ENCODE peak calls at places on chromosomes 5 and 9, in six cellular contexts. One of them, this sample, is unnamed.

GRCh38 chr9:99092643-99093491 is 12.0 kb upstream of the TGFBR1 start:
- DNase-seq in hepatic stellate cell: no peak
- DNase-seq in smooth muscle cell of the brain vasculature: no peak
- DNase-seq in prostate gland: no peak
- DNase-seq in activated CD4-positive, alpha-beta memory T cell treated with anti-CD3 and anti-CD28 coated beads, Interleukin-2, amount 10 ng/mL, durations not matched to agents 7 days and 5 days: peak
- DNase-seq in activated CD4-positive, alpha-beta T cell treated with anti-CD3 and anti-CD28 coated beads for 48 hours: peak
- DNase-seq in this sample: no peak

GRCh38 chr5:29614202-29614601 is 1579.3 kb upstream of the CDH6 start:
- DNase-seq in hepatic stellate cell: no peak
- DNase-seq in smooth muscle cell of the brain vasculature: no peak
- DNase-seq in prostate gland: no peak
- DNase-seq in activated CD4-positive, alpha-beta memory T cell treated with anti-CD3 and anti-CD28 coated beads, Interleukin-2, amount 10 ng/mL, durations not matched to agents 7 days and 5 days: no peak
- DNase-seq in activated CD4-positive, alpha-beta T cell treated with anti-CD3 and anti-CD28 coated beads for 48 hours: no peak
- DNase-seq in this sample: no peak

GRCh38 chr9:19641046-19641445 is 147.8 kb downstream of the SLC24A2 start:
- DNase-seq in hepatic stellate cell: no peak
- DNase-seq in smooth muscle cell of the brain vasculature: no peak
- DNase-seq in prostate gland: no peak
- DNase-seq in activated CD4-positive, alpha-beta memory T cell treated with anti-CD3 and anti-CD28 coated beads, Interleukin-2, amount 10 ng/mL, durations not matched to agents 7 days and 5 days: no peak
- DNase-seq in activated CD4-positive, alpha-beta T cell treated with anti-CD3 and anti-CD28 coated beads for 48 hours: no peak
- DNase-seq in this sample: no peak

GRCh38 chr9:61669352-61669751 is 479.5 kb downstream of the SPATA31A7 start:
- DNase-seq in hepatic stellate cell: no peak
- DNase-seq in smooth muscle cell of the brain vasculature: no peak
- DNase-seq in prostate gland: no peak
- DNase-seq in activated CD4-positive, alpha-beta memory T cell treated with anti-CD3 and anti-CD28 coated beads, Interleukin-2, amount 10 ng/mL, durations not matched to agents 7 days and 5 days: no peak
- DNase-seq in activated CD4-positive, alpha-beta T cell treated with anti-CD3 and anti-CD28 coated beads for 48 hours: no peak
- DNase-seq in this sample: no peak

GRCh38 chr5:79699766-79700400 is 10.2 kb downstream of the CMYA5 start:
- DNase-seq in hepatic stellate cell: no peak
- DNase-seq in smooth muscle cell of the brain vasculature: no peak
- DNase-seq in prostate gland: no peak
- DNase-seq in activated CD4-positive, alpha-beta memory T cell treated with anti-CD3 and anti-CD28 coated beads, Interleukin-2, amount 10 ng/mL, durations not matched to agents 7 days and 5 days: no peak
- DNase-seq in activated CD4-positive, alpha-beta T cell treated with anti-CD3 and anti-CD28 coated beads for 48 hours: no peak
- DNase-seq in this sample: no peak

GRCh38 chr5:1098986-1099597 is 12.8 kb downstream of the SLC12A7 start:
- DNase-seq in hepatic stellate cell: no peak
- DNase-seq in smooth muscle cell of the brain vasculature: no peak
- DNase-seq in prostate gland: no peak
- DNase-seq in activated CD4-positive, alpha-beta memory T cell treated with anti-CD3 and anti-CD28 coated beads, Interleukin-2, amount 10 ng/mL, durations not matched to agents 7 days and 5 days: no peak
- DNase-seq in activated CD4-positive, alpha-beta T cell treated with anti-CD3 and anti-CD28 coated beads for 48 hours: no peak
- DNase-seq in this sample: peak

GRCh38 chr5:115720888-115721287 is 95.1 kb upstream of the TMED7 start:
- DNase-seq in hepatic stellate cell: no peak
- DNase-seq in smooth muscle cell of the brain vasculature: no peak
- DNase-seq in prostate gland: no peak
- DNase-seq in activated CD4-positive, alpha-beta memory T cell treated with anti-CD3 and anti-CD28 coated beads, Interleukin-2, amount 10 ng/mL, durations not matched to agents 7 days and 5 days: no peak
- DNase-seq in activated CD4-positive, alpha-beta T cell treated with anti-CD3 and anti-CD28 coated beads for 48 hours: no peak
- DNase-seq in this sample: no peak

GRCh38 chr9:114805670-114806551 is at the start of gene TNFSF15:
- DNase-seq in hepatic stellate cell: peak
- DNase-seq in smooth muscle cell of the brain vasculature: no peak
- DNase-seq in prostate gland: peak
- DNase-seq in activated CD4-positive, alpha-beta memory T cell treated with anti-CD3 and anti-CD28 coated beads, Interleukin-2, amount 10 ng/mL, durations not matched to agents 7 days and 5 days: peak
- DNase-seq in activated CD4-positive, alpha-beta T cell treated with anti-CD3 and anti-CD28 coated beads for 48 hours: peak
- DNase-seq in this sample: peak

GRCh38 chr9:93304574-93305496 is 120.9 kb downstream of the WNK2 start:
- DNase-seq in hepatic stellate cell: peak
- DNase-seq in smooth muscle cell of the brain vasculature: no peak
- DNase-seq in prostate gland: peak
- DNase-seq in activated CD4-positive, alpha-beta memory T cell treated with anti-CD3 and anti-CD28 coated beads, Interleukin-2, amount 10 ng/mL, durations not matched to agents 7 days and 5 days: peak
- DNase-seq in activated CD4-positive, alpha-beta T cell treated with anti-CD3 and anti-CD28 coated beads for 48 hours: peak
- DNase-seq in this sample: peak

GRCh38 chr9:88303785-88304495 is 84.3 kb upstream of the SPIN1 start:
- DNase-seq in hepatic stellate cell: peak
- DNase-seq in smooth muscle cell of the brain vasculature: no peak
- DNase-seq in prostate gland: no peak
- DNase-seq in activated CD4-positive, alpha-beta memory T cell treated with anti-CD3 and anti-CD28 coated beads, Interleukin-2, amount 10 ng/mL, durations not matched to agents 7 days and 5 days: peak
- DNase-seq in activated CD4-positive, alpha-beta T cell treated with anti-CD3 and anti-CD28 coated beads for 48 hours: peak
- DNase-seq in this sample: no peak

GRCh38 chr5:34587355-34588241 is 68.5 kb upstream of the RAI14 start:
- DNase-seq in hepatic stellate cell: peak
- DNase-seq in smooth muscle cell of the brain vasculature: no peak
- DNase-seq in prostate gland: no peak
- DNase-seq in activated CD4-positive, alpha-beta memory T cell treated with anti-CD3 and anti-CD28 coated beads, Interleukin-2, amount 10 ng/mL, durations not matched to agents 7 days and 5 days: no peak
- DNase-seq in activated CD4-positive, alpha-beta T cell treated with anti-CD3 and anti-CD28 coated beads for 48 hours: no peak
- DNase-seq in this sample: no peak

GRCh38 chr5:140239939-140240700 is 62.8 kb downstream of the PFDN1 start:
- DNase-seq in hepatic stellate cell: peak
- DNase-seq in smooth muscle cell of the brain vasculature: no peak
- DNase-seq in prostate gland: no peak
- DNase-seq in activated CD4-positive, alpha-beta memory T cell treated with anti-CD3 and anti-CD28 coated beads, Interleukin-2, amount 10 ng/mL, durations not matched to agents 7 days and 5 days: peak
- DNase-seq in activated CD4-positive, alpha-beta T cell treated with anti-CD3 and anti-CD28 coated beads for 48 hours: peak
- DNase-seq in this sample: peak

GRCh38 chr9:129813661-129814060 is 10.3 kb downstream of the TOR1A start:
- DNase-seq in hepatic stellate cell: no peak
- DNase-seq in smooth muscle cell of the brain vasculature: no peak
- DNase-seq in prostate gland: no peak
- DNase-seq in activated CD4-positive, alpha-beta memory T cell treated with anti-CD3 and anti-CD28 coated beads, Interleukin-2, amount 10 ng/mL, durations not matched to agents 7 days and 5 days: no peak
- DNase-seq in activated CD4-positive, alpha-beta T cell treated with anti-CD3 and anti-CD28 coated beads for 48 hours: no peak
- DNase-seq in this sample: no peak

GRCh38 chr5:99130081-99130480 is 201.3 kb upstream of the CHD1 start:
- DNase-seq in hepatic stellate cell: no peak
- DNase-seq in smooth muscle cell of the brain vasculature: no peak
- DNase-seq in prostate gland: no peak
- DNase-seq in activated CD4-positive, alpha-beta memory T cell treated with anti-CD3 and anti-CD28 coated beads, Interleukin-2, amount 10 ng/mL, durations not matched to agents 7 days and 5 days: no peak
- DNase-seq in activated CD4-positive, alpha-beta T cell treated with anti-CD3 and anti-CD28 coated beads for 48 hours: no peak
- DNase-seq in this sample: no peak

GRCh38 chr5:130198927-130199326 is 294.7 kb downstream of the CHSY3 start:
- DNase-seq in hepatic stellate cell: no peak
- DNase-seq in smooth muscle cell of the brain vasculature: no peak
- DNase-seq in prostate gland: no peak
- DNase-seq in activated CD4-positive, alpha-beta memory T cell treated with anti-CD3 and anti-CD28 coated beads, Interleukin-2, amount 10 ng/mL, durations not matched to agents 7 days and 5 days: no peak
- DNase-seq in activated CD4-positive, alpha-beta T cell treated with anti-CD3 and anti-CD28 coated beads for 48 hours: no peak
- DNase-seq in this sample: no peak

GRCh38 chr9:123742009-123742767 is 187.7 kb downstream of the DENND1A start:
- DNase-seq in hepatic stellate cell: no peak
- DNase-seq in smooth muscle cell of the brain vasculature: peak
- DNase-seq in prostate gland: no peak
- DNase-seq in activated CD4-positive, alpha-beta memory T cell treated with anti-CD3 and anti-CD28 coated beads, Interleukin-2, amount 10 ng/mL, durations not matched to agents 7 days and 5 days: no peak
- DNase-seq in activated CD4-positive, alpha-beta T cell treated with anti-CD3 and anti-CD28 coated beads for 48 hours: no peak
- DNase-seq in this sample: no peak

GRCh38 chr5:129960831-129961230 is 56.6 kb downstream of the CHSY3 start:
- DNase-seq in hepatic stellate cell: no peak
- DNase-seq in smooth muscle cell of the brain vasculature: no peak
- DNase-seq in prostate gland: no peak
- DNase-seq in activated CD4-positive, alpha-beta memory T cell treated with anti-CD3 and anti-CD28 coated beads, Interleukin-2, amount 10 ng/mL, durations not matched to agents 7 days and 5 days: no peak
- DNase-seq in activated CD4-positive, alpha-beta T cell treated with anti-CD3 and anti-CD28 coated beads for 48 hours: no peak
- DNase-seq in this sample: no peak

GRCh38 chr9:34457266-34458012 is 931 bp downstream of the FAM219A start:
- DNase-seq in hepatic stellate cell: peak
- DNase-seq in smooth muscle cell of the brain vasculature: no peak
- DNase-seq in prostate gland: peak
- DNase-seq in activated CD4-positive, alpha-beta memory T cell treated with anti-CD3 and anti-CD28 coated beads, Interleukin-2, amount 10 ng/mL, durations not matched to agents 7 days and 5 days: no peak
- DNase-seq in activated CD4-positive, alpha-beta T cell treated with anti-CD3 and anti-CD28 coated beads for 48 hours: peak
- DNase-seq in this sample: peak

GRCh38 chr5:83924891-83925290 is 204.2 kb upstream of the HAPLN1 start:
- DNase-seq in hepatic stellate cell: no peak
- DNase-seq in smooth muscle cell of the brain vasculature: no peak
- DNase-seq in prostate gland: no peak
- DNase-seq in activated CD4-positive, alpha-beta memory T cell treated with anti-CD3 and anti-CD28 coated beads, Interleukin-2, amount 10 ng/mL, durations not matched to agents 7 days and 5 days: no peak
- DNase-seq in activated CD4-positive, alpha-beta T cell treated with anti-CD3 and anti-CD28 coated beads for 48 hours: no peak
- DNase-seq in this sample: no peak

GRCh38 chr5:171806976-171807823 is 21.6 kb downstream of the SMIM23 start:
- DNase-seq in hepatic stellate cell: no peak
- DNase-seq in smooth muscle cell of the brain vasculature: no peak
- DNase-seq in prostate gland: no peak
- DNase-seq in activated CD4-positive, alpha-beta memory T cell treated with anti-CD3 and anti-CD28 coated beads, Interleukin-2, amount 10 ng/mL, durations not matched to agents 7 days and 5 days: no peak
- DNase-seq in activated CD4-positive, alpha-beta T cell treated with anti-CD3 and anti-CD28 coated beads for 48 hours: peak
- DNase-seq in this sample: no peak

GRCh38 chr9:132903574-132904495 is 25.1 kb downstream of the SPACA9 start:
- DNase-seq in hepatic stellate cell: no peak
- DNase-seq in smooth muscle cell of the brain vasculature: no peak
- DNase-seq in prostate gland: no peak
- DNase-seq in activated CD4-positive, alpha-beta memory T cell treated with anti-CD3 and anti-CD28 coated beads, Interleukin-2, amount 10 ng/mL, durations not matched to agents 7 days and 5 days: no peak
- DNase-seq in activated CD4-positive, alpha-beta T cell treated with anti-CD3 and anti-CD28 coated beads for 48 hours: no peak
- DNase-seq in this sample: no peak

GRCh38 chr9:98545041-98545440 is 163.7 kb downstream of the GABBR2 start:
- DNase-seq in hepatic stellate cell: no peak
- DNase-seq in smooth muscle cell of the brain vasculature: no peak
- DNase-seq in prostate gland: no peak
- DNase-seq in activated CD4-positive, alpha-beta memory T cell treated with anti-CD3 and anti-CD28 coated beads, Interleukin-2, amount 10 ng/mL, durations not matched to agents 7 days and 5 days: no peak
- DNase-seq in activated CD4-positive, alpha-beta T cell treated with anti-CD3 and anti-CD28 coated beads for 48 hours: no peak
- DNase-seq in this sample: no peak

GRCh38 chr9:86614871-86615849 is 260.9 kb upstream of the TUT7 start:
- DNase-seq in hepatic stellate cell: peak
- DNase-seq in smooth muscle cell of the brain vasculature: no peak
- DNase-seq in prostate gland: no peak
- DNase-seq in activated CD4-positive, alpha-beta memory T cell treated with anti-CD3 and anti-CD28 coated beads, Interleukin-2, amount 10 ng/mL, durations not matched to agents 7 days and 5 days: no peak
- DNase-seq in activated CD4-positive, alpha-beta T cell treated with anti-CD3 and anti-CD28 coated beads for 48 hours: peak
- DNase-seq in this sample: no peak